ENCODE peak calls at places on chromosome 21, in four cellular contexts. One of them, this sample, is unnamed. For H3K27me3 and H3K4me1, the result is how much of the 10 kb centered on the place peaks cover.

GRCh38 chr21:35342440-35342839 is 293.3 kb upstream of the RUNX1 start:
- DNase-seq in PC-3: peak
- DNase-seq in Peyer's patch: no peak
- DNase-seq in thoracic aorta: no peak
- DNase-seq in this sample: no peak

GRCh38 chr21:16908087-16908486 is 604.8 kb upstream of the CXADR start:
- DNase-seq in PC-3: peak
- DNase-seq in Peyer's patch: no peak
- DNase-seq in thoracic aorta: peak
- DNase-seq in this sample: no peak

GRCh38 chr21:23162213-23162946 is 2164.2 kb downstream of the NCAM2 start:
- DNase-seq in thoracic aorta: no peak
- DNase-seq in PC-3: peak
- DNase-seq in Peyer's patch: no peak
- DNase-seq in this sample: no peak

GRCh38 chr21:35239811-35240219 is 190.7 kb upstream of the RUNX1 start:
- DNase-seq in PC-3: no peak
- DNase-seq in Peyer's patch: no peak
- DNase-seq in thoracic aorta: no peak
- DNase-seq in this sample: no peak

GRCh38 chr21:43740497-43741156 is 21.7 kb downstream of the PDXK start:
- DNase-seq in PC-3: no peak
- DNase-seq in Peyer's patch: peak
- DNase-seq in thoracic aorta: no peak
- DNase-seq in this sample: peak

GRCh38 chr21:25934771-25935224 is 200.0 kb downstream of the GABPA start:
- DNase-seq in PC-3: peak
- DNase-seq in Peyer's patch: peak
- DNase-seq in thoracic aorta: peak
- DNase-seq in this sample: no peak

GRCh38 chr21:17406202-17406601 is 106.6 kb upstream of the CXADR start:
- DNase-seq in Peyer's patch: no peak
- DNase-seq in thoracic aorta: no peak
- DNase-seq in PC-3: no peak
- DNase-seq in this sample: no peak

GRCh38 chr21:18950045-18950740 is 546.6 kb upstream of the TMPRSS15 start:
- DNase-seq in PC-3: peak
- DNase-seq in thoracic aorta: no peak
- DNase-seq in Peyer's patch: no peak
- DNase-seq in this sample: no peak

GRCh38 chr21:35921471-35921870 is 138.9 kb downstream of the SETD4 start:
- DNase-seq in PC-3: no peak
- DNase-seq in thoracic aorta: no peak
- DNase-seq in Peyer's patch: no peak
- DNase-seq in this sample: no peak

GRCh38 chr21:35179990-35180557 is 131.0 kb upstream of the RUNX1 start:
- DNase-seq in Peyer's patch: no peak
- DNase-seq in thoracic aorta: no peak
- DNase-seq in PC-3: peak
- DNase-seq in this sample: no peak

GRCh38 chr21:17786219-17787181 is 32.7 kb downstream of the C21orf91 start:
- DNase-seq in thoracic aorta: no peak
- DNase-seq in PC-3: no peak
- DNase-seq in Peyer's patch: no peak
- DNase-seq in this sample: no peak

GRCh38 chr21:21406918-21407317 is 408.7 kb downstream of the NCAM2 start:
- DNase-seq in Peyer's patch: no peak
- DNase-seq in PC-3: no peak
- DNase-seq in thoracic aorta: no peak
- DNase-seq in this sample: no peak

GRCh38 chr21:19076031-19076430 is 672.4 kb upstream of the TMPRSS15 start:
- DNase-seq in PC-3: no peak
- DNase-seq in thoracic aorta: no peak
- DNase-seq in Peyer's patch: no peak
- DNase-seq in this sample: no peak

GRCh38 chr21:46636550-46637289 is 1.2 kb downstream of the PRMT2 start:
- DNase-seq in thoracic aorta: no peak
- DNase-seq in Peyer's patch: no peak
- DNase-seq in PC-3: peak
- DNase-seq in this sample: no peak

GRCh38 chr21:34367320-34367935 is 3.6 kb downstream of the KCNE2 start:
- DNase-seq in thoracic aorta: no peak
- DNase-seq in PC-3: peak
- DNase-seq in Peyer's patch: peak
- DNase-seq in this sample: peak

GRCh38 chr21:35428489-35428888 is 379.4 kb upstream of the RUNX1 start:
- DNase-seq in PC-3: no peak
- DNase-seq in Peyer's patch: no peak
- DNase-seq in thoracic aorta: no peak
- DNase-seq in this sample: no peak

GRCh38 chr21:28521932-28522826 is 470.5 kb downstream of the LTN1 start:
- DNase-seq in PC-3: peak
- DNase-seq in Peyer's patch: no peak
- DNase-seq in thoracic aorta: no peak
- DNase-seq in this sample: peak

GRCh38 chr21:35578831-35579470 is 481.4 kb downstream of the SETD4 start:
- DNase-seq in PC-3: no peak
- DNase-seq in thoracic aorta: no peak
- DNase-seq in Peyer's patch: no peak
- DNase-seq in this sample: no peak

GRCh38 chr21:22575165-22575584 is 1577.0 kb downstream of the NCAM2 start:
- DNase-seq in thoracic aorta: no peak
- DNase-seq in PC-3: peak
- DNase-seq in Peyer's patch: no peak
- DNase-seq in this sample: no peak

GRCh38 chr21:15193937-15194336 is 129.1 kb upstream of the NRIP1 start:
- DNase-seq in Peyer's patch: no peak
- DNase-seq in thoracic aorta: no peak
- DNase-seq in PC-3: no peak
- DNase-seq in this sample: no peak

GRCh38 chr21:31337991-31338891 is 5.8 kb downstream of the TIAM1 start:
- DNase-seq in thoracic aorta: no peak
- DNase-seq in Peyer's patch: no peak
- DNase-seq in PC-3: no peak
- DNase-seq in this sample: no peak

GRCh38 chr21:31768720-31769119 is 36.8 kb upstream of the SCAF4 start:
- DNase-seq in thoracic aorta: no peak
- DNase-seq in Peyer's patch: no peak
- DNase-seq in PC-3: no peak
- DNase-seq in this sample: no peak

GRCh38 chr21:36703123-36703522 is 4.2 kb downstream of the SIM2 start:
- DNase-seq in Peyer's patch: peak
- DNase-seq in PC-3: no peak
- DNase-seq in thoracic aorta: no peak
- DNase-seq in this sample: no peak

DNA sequence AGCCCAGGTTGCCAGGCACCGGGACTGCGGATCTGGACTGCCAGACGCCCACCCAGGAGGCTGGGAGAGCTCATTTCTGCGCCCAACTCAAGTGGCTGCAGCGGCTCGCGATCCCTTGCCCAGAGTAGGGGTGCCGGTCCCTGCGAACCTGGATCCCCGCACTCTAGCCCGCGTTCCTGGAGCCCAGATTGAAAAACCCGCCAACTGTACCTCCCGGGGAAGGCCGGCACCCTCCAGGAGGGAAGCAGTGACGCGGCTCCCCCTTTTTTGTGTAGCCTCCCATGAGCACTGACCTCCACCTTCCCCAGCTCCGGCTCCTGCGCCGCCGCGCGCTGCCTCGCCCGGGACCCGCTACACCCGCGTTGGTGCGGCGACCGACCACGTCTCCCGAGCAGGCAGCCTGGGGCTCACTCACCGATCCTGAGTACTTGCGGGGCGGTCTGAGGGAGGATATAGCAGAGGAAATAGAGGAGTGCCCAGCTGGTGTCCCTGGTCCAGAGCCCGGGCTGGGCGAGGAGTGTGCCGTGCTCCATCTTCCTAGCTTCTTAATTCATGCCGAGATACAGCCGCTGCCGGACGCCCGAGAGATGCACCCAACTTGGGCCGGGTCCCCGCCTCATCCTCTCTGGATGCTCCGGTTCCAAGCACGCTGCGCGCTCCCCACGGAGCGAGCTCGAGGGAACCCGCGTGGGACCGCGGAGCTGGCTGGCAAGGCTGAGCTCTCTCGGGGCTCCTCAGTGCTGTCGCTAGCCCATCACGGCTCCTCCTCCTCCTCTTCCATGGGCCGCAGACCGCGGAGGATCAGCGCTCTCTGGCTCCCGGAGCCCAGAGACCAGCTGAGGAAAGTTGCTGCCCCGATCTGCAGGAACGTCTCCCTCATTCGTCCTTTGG is 583 bp downstream of the GRIK1 start:
- DNase-seq in Peyer's patch: no peak
- DNase-seq in PC-3: no peak
- DNase-seq in thoracic aorta: no peak
- DNase-seq in this sample: no peak
- H3K27me3 ChIP-seq in Peyer's patch: under half
- H3K27me3 ChIP-seq in PC-3: half or more
- H3K27me3 ChIP-seq in thoracic aorta: under half
- H3K27me3 ChIP-seq in this sample: under half

GRCh38 chr21:45164838-45165237 is 90.5 kb downstream of the ADARB1 start:
- DNase-seq in thoracic aorta: no peak
- DNase-seq in PC-3: no peak
- DNase-seq in Peyer's patch: no peak
- DNase-seq in this sample: no peak
- H3K4me1 ChIP-seq in thoracic aorta: half or more
- H3K4me1 ChIP-seq in PC-3: under half
- H3K4me1 ChIP-seq in Peyer's patch: under half
- H3K4me1 ChIP-seq in this sample: under half

GRCh38 chr21:45534591-45535331 is 7.5 kb downstream of the SLC19A1 start:
- DNase-seq in Peyer's patch: peak
- DNase-seq in PC-3: no peak
- DNase-seq in thoracic aorta: no peak
- DNase-seq in this sample: peak
- H3K4me3 ChIP-seq in Peyer's patch: no peak
- H3K4me3 ChIP-seq in PC-3: no peak
- H3K4me3 ChIP-seq in thoracic aorta: no peak
- H3K4me3 ChIP-seq in this sample: no peak

GRCh38 chr21:42530167-42530518 is 16.5 kb downstream of the SLC37A1 start:
- DNase-seq in thoracic aorta: no peak
- DNase-seq in Peyer's patch: peak
- DNase-seq in PC-3: no peak
- DNase-seq in this sample: no peak
- H3K27me3 ChIP-seq in thoracic aorta: under half
- H3K27me3 ChIP-seq in Peyer's patch: under half
- H3K27me3 ChIP-seq in PC-3: under half
- H3K27me3 ChIP-seq in this sample: under half

DNA sequence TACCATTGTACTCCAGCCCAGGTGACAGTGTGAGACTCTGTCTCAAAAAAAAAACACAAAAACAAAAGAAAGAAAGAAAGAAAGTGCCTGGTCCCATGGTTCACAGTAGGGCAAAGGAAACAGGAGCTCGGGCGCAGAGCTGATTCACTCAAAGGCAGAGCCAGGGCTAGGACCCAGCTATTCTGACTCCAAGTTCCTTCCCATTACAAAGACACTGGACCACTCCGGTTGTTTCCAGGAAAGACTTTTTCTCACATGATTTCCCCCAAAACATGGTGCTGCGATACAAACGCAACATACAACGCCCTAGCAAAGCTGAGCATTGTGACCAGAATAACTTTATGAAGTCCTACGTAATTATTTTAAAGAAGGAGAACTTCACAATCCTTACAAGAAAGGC is 10.7 kb downstream of the ABCG1 start:
- DNase-seq in PC-3: no peak
- DNase-seq in Peyer's patch: no peak
- DNase-seq in thoracic aorta: no peak
- DNase-seq in this sample: no peak
- H3K4me1 ChIP-seq in PC-3: under half
- H3K4me1 ChIP-seq in Peyer's patch: under half
- H3K4me1 ChIP-seq in thoracic aorta: under half
- H3K4me1 ChIP-seq in this sample: under half

GRCh38 chr21:33350676-33351075 is 25.9 kb downstream of the IFNAR1 start:
- DNase-seq in PC-3: no peak
- DNase-seq in Peyer's patch: no peak
- DNase-seq in thoracic aorta: no peak
- DNase-seq in this sample: no peak
- H3K4me3 ChIP-seq in PC-3: no peak
- H3K4me3 ChIP-seq in Peyer's patch: no peak
- H3K4me3 ChIP-seq in thoracic aorta: no peak
- H3K4me3 ChIP-seq in this sample: no peak